ENCODE peak calls at places on chromosomes 11 and 22, in seven cellular contexts. J is fibroblast of the aortic adventitia; O is mesenteric fat pad; L is activated CD4-positive, alpha-beta T cell treated with anti-CD3 and anti-CD28 coated beads, Interleukin-2, amount 50 U/mL, for 24 hours; P is EL; T is RCC 7860; F is endothelial cell. A is an unnamed sample.

GRCh38 chr11:13644997-13645667 is 23.3 kb upstream of the FAR1 start:
- DNase-seq in T (no peak), O (no peak), F (no peak), L (no peak), J (no peak), P (peak), A (no peak)

GRCh38 chr11:12693485-12694181 is 19.4 kb downstream of the TEAD1 start:
- DNase-seq in L (no peak), P (peak), T (peak), J (peak), F (peak), O (no peak), A (peak)

GRCh38 chr22:36239150-36239400 is 252 bp downstream of the APOL2 start:
- DNase-seq in T (no peak), F (no peak), P (no peak), O (no peak), J (no peak), L (no peak), A (no peak)

GRCh38 chr22:50267591-50268390 is 2.4 kb downstream of the MAPK11 start:
- DNase-seq in O (no peak), P (peak), L (no peak), F (peak), T (no peak), J (peak), A (peak)

GRCh38 chr11:69292221-69292648 is 1.7 kb upstream of the MYEOV start:
- DNase-seq in P (no peak), O (no peak), L (no peak), J (peak), F (peak), T (no peak), A (no peak)

GRCh38 chr22:37662039-37662438 is 3.5 kb downstream of the PDXP start:
- DNase-seq in J (no peak), F (no peak), T (no peak), O (no peak), L (no peak), P (no peak), A (no peak)

GRCh38 chr11:94781822-94782221 is 13.7 kb downstream of the AMOTL1 start:
- DNase-seq in J (peak), T (no peak), O (no peak), P (peak), F (no peak), L (no peak), A (no peak)

GRCh38 chr11:102153082-102153481 is 42.8 kb downstream of the YAP1 start:
- DNase-seq in J (no peak), L (no peak), O (no peak), P (no peak), T (no peak), F (no peak), A (no peak)

GRCh38 chr11:46906596-46906995 is 11.8 kb downstream of the LRP4 start:
- DNase-seq in J (peak), O (no peak), F (peak), T (no peak), L (no peak), P (no peak), A (peak)

GRCh38 chr22:21725956-21726649 is 9.5 kb downstream of the YPEL1 start:
- DNase-seq in P (no peak), L (no peak), O (no peak), F (no peak), T (no peak), J (no peak), A (no peak)

GRCh38 chr22:36208162-36208765 is 6.7 kb upstream of the APOL4 start:
- DNase-seq in P (no peak), J (no peak), F (no peak), O (no peak), L (no peak), T (no peak), A (no peak)

GRCh38 chr11:11396290-11397042 is 43.4 kb upstream of the CSNK2A3 start:
- DNase-seq in J (peak), P (peak), L (no peak), T (peak), F (no peak), O (no peak), A (no peak)

GRCh38 chr11:33197915-33198727 is 36.8 kb upstream of the CSTF3 start:
- DNase-seq in F (no peak), T (no peak), J (peak), O (no peak), P (no peak), L (no peak), A (no peak)

GRCh38 chr11:104893876-104894275 is 4.4 kb downstream of the CASP12 start:
- DNase-seq in O (no peak), J (no peak), P (no peak), L (no peak), F (no peak), T (no peak), A (no peak)

GRCh38 chr11:110362916-110363574 is 66.6 kb upstream of the RDX start:
- DNase-seq in T (peak), F (peak), L (no peak), O (no peak), P (peak), J (no peak), A (no peak)

GRCh38 chr22:24969588-24970301 is 17.2 kb downstream of the KIAA1671 start:
- DNase-seq in F (peak), O (no peak), P (peak), L (no peak), T (peak), J (peak), A (no peak)

A was measured in ovary.